ENCODE peak calls at places on chromosomes 12 and 14, in five cellular contexts. One of them, this sample, is unnamed.

GRCh38 chr12:100553851-100554404 is 19.6 kb upstream of the GAS2L3 start:
- DNase-seq in stimulated activated CD4-positive, alpha-beta T cell treated with anti-CD3 and anti-CD28 coated beads, Interleukin-4, amount 100 ng/mL, for 24 hours: no peak
- DNase-seq in AG10803: no peak
- DNase-seq in IMR-90: peak; percentile 73
- DNase-seq in NCI-H1105 treated with DMSO at 0.1 percent for 48 hours: no peak
- DNase-seq in this sample: no peak

GRCh38 chr12:47891356-47891755 is 13.4 kb downstream of the VDR start:
- DNase-seq in stimulated activated CD4-positive, alpha-beta T cell treated with anti-CD3 and anti-CD28 coated beads, Interleukin-4, amount 100 ng/mL, for 24 hours: no peak
- DNase-seq in AG10803: no peak
- DNase-seq in IMR-90: no peak
- DNase-seq in NCI-H1105 treated with DMSO at 0.1 percent for 48 hours: no peak
- DNase-seq in this sample: no peak

GRCh38 chr12:54421873-54422250 is 2.8 kb upstream of the ITGA5 start:
- DNase-seq in stimulated activated CD4-positive, alpha-beta T cell treated with anti-CD3 and anti-CD28 coated beads, Interleukin-4, amount 100 ng/mL, for 24 hours: no peak
- DNase-seq in AG10803: no peak
- DNase-seq in IMR-90: no peak
- DNase-seq in NCI-H1105 treated with DMSO at 0.1 percent for 48 hours: no peak
- DNase-seq in this sample: no peak

GRCh38 chr12:1115471-1116242 is 124.6 kb downstream of the ERC1 start:
- DNase-seq in stimulated activated CD4-positive, alpha-beta T cell treated with anti-CD3 and anti-CD28 coated beads, Interleukin-4, amount 100 ng/mL, for 24 hours: no peak
- DNase-seq in AG10803: peak; percentile 74
- DNase-seq in IMR-90: peak; percentile 81
- DNase-seq in NCI-H1105 treated with DMSO at 0.1 percent for 48 hours: no peak
- DNase-seq in this sample: peak; percentile 21

GRCh38 chr12:52672321-52672933 is 7.8 kb downstream of the KRT1 start:
- DNase-seq in stimulated activated CD4-positive, alpha-beta T cell treated with anti-CD3 and anti-CD28 coated beads, Interleukin-4, amount 100 ng/mL, for 24 hours: no peak
- DNase-seq in AG10803: no peak
- DNase-seq in IMR-90: no peak
- DNase-seq in NCI-H1105 treated with DMSO at 0.1 percent for 48 hours: no peak
- DNase-seq in this sample: no peak

GRCh38 chr12:62783881-62784280 is 151.1 kb downstream of the PPM1H start:
- DNase-seq in stimulated activated CD4-positive, alpha-beta T cell treated with anti-CD3 and anti-CD28 coated beads, Interleukin-4, amount 100 ng/mL, for 24 hours: no peak
- DNase-seq in AG10803: no peak
- DNase-seq in IMR-90: no peak
- DNase-seq in NCI-H1105 treated with DMSO at 0.1 percent for 48 hours: no peak
- DNase-seq in this sample: no peak

GRCh38 chr12:76519538-76519937 is 40.0 kb downstream of the OSBPL8 start:
- DNase-seq in stimulated activated CD4-positive, alpha-beta T cell treated with anti-CD3 and anti-CD28 coated beads, Interleukin-4, amount 100 ng/mL, for 24 hours: peak; percentile 6
- DNase-seq in AG10803: no peak
- DNase-seq in IMR-90: no peak
- DNase-seq in NCI-H1105 treated with DMSO at 0.1 percent for 48 hours: no peak
- DNase-seq in this sample: no peak

GRCh38 chr12:58171914-58172313 is 230.5 kb downstream of the ATP23 start:
- DNase-seq in stimulated activated CD4-positive, alpha-beta T cell treated with anti-CD3 and anti-CD28 coated beads, Interleukin-4, amount 100 ng/mL, for 24 hours: no peak
- DNase-seq in AG10803: peak; percentile 1
- DNase-seq in IMR-90: peak; percentile 39
- DNase-seq in NCI-H1105 treated with DMSO at 0.1 percent for 48 hours: no peak
- DNase-seq in this sample: peak; percentile 67

GRCh38 chr14:60064491-60065072 is 27.1 kb upstream of the PCNX4 start:
- DNase-seq in stimulated activated CD4-positive, alpha-beta T cell treated with anti-CD3 and anti-CD28 coated beads, Interleukin-4, amount 100 ng/mL, for 24 hours: no peak
- DNase-seq in AG10803: peak; percentile 55
- DNase-seq in IMR-90: peak; percentile 55
- DNase-seq in NCI-H1105 treated with DMSO at 0.1 percent for 48 hours: peak; percentile 49
- DNase-seq in this sample: peak; percentile 32

GRCh38 chr12:52245259-52245961 is 12.4 kb downstream of the KRT7 start:
- DNase-seq in stimulated activated CD4-positive, alpha-beta T cell treated with anti-CD3 and anti-CD28 coated beads, Interleukin-4, amount 100 ng/mL, for 24 hours: no peak
- DNase-seq in AG10803: no peak
- DNase-seq in IMR-90: no peak
- DNase-seq in NCI-H1105 treated with DMSO at 0.1 percent for 48 hours: no peak
- DNase-seq in this sample: no peak

GRCh38 chr14:75215520-75215919 is 39.1 kb upstream of the TMED10 start:
- DNase-seq in stimulated activated CD4-positive, alpha-beta T cell treated with anti-CD3 and anti-CD28 coated beads, Interleukin-4, amount 100 ng/mL, for 24 hours: no peak
- DNase-seq in AG10803: no peak
- DNase-seq in IMR-90: no peak
- DNase-seq in NCI-H1105 treated with DMSO at 0.1 percent for 48 hours: no peak
- DNase-seq in this sample: no peak

GRCh38 chr12:105175397-105175990 is 60.5 kb downstream of the APPL2 start:
- DNase-seq in stimulated activated CD4-positive, alpha-beta T cell treated with anti-CD3 and anti-CD28 coated beads, Interleukin-4, amount 100 ng/mL, for 24 hours: no peak
- DNase-seq in AG10803: no peak
- DNase-seq in IMR-90: no peak
- DNase-seq in NCI-H1105 treated with DMSO at 0.1 percent for 48 hours: no peak
- DNase-seq in this sample: no peak

GRCh38 chr14:75277000-75277795 is 1.4 kb upstream of the FOS start:
- DNase-seq in stimulated activated CD4-positive, alpha-beta T cell treated with anti-CD3 and anti-CD28 coated beads, Interleukin-4, amount 100 ng/mL, for 24 hours: peak; percentile 42
- DNase-seq in AG10803: peak; percentile 93
- DNase-seq in IMR-90: peak; percentile 89
- DNase-seq in NCI-H1105 treated with DMSO at 0.1 percent for 48 hours: peak; percentile 72
- DNase-seq in this sample: peak; percentile 95

GRCh38 chr14:80212025-80212402 is 710 bp upstream of the DIO2 start:
- DNase-seq in stimulated activated CD4-positive, alpha-beta T cell treated with anti-CD3 and anti-CD28 coated beads, Interleukin-4, amount 100 ng/mL, for 24 hours: no peak
- DNase-seq in AG10803: peak; percentile 60
- DNase-seq in IMR-90: peak; percentile 67
- DNase-seq in NCI-H1105 treated with DMSO at 0.1 percent for 48 hours: no peak
- DNase-seq in this sample: peak; percentile 75

GRCh38 chr14:32470161-32470705 is 141.1 kb downstream of the AKAP6 start:
- DNase-seq in stimulated activated CD4-positive, alpha-beta T cell treated with anti-CD3 and anti-CD28 coated beads, Interleukin-4, amount 100 ng/mL, for 24 hours: no peak
- DNase-seq in AG10803: no peak
- DNase-seq in IMR-90: peak; percentile 54
- DNase-seq in NCI-H1105 treated with DMSO at 0.1 percent for 48 hours: no peak
- DNase-seq in this sample: no peak

GRCh38 chr12:130715996-130716917 is at the start of gene RIMBP2:
- DNase-seq in stimulated activated CD4-positive, alpha-beta T cell treated with anti-CD3 and anti-CD28 coated beads, Interleukin-4, amount 100 ng/mL, for 24 hours: no peak
- DNase-seq in AG10803: peak; percentile 13
- DNase-seq in IMR-90: peak; percentile 1
- DNase-seq in NCI-H1105 treated with DMSO at 0.1 percent for 48 hours: peak; percentile 82
- DNase-seq in this sample: no peak

GRCh38 chr14:96797943-96798349 is 764 bp downstream of the VRK1 start:
- DNase-seq in stimulated activated CD4-positive, alpha-beta T cell treated with anti-CD3 and anti-CD28 coated beads, Interleukin-4, amount 100 ng/mL, for 24 hours: peak; percentile 7
- DNase-seq in AG10803: no peak
- DNase-seq in IMR-90: no peak
- DNase-seq in NCI-H1105 treated with DMSO at 0.1 percent for 48 hours: no peak
- DNase-seq in this sample: no peak

GRCh38 chr14:102088012-102088792 is 1.4 kb upstream of the HSP90AA1 start:
- DNase-seq in stimulated activated CD4-positive, alpha-beta T cell treated with anti-CD3 and anti-CD28 coated beads, Interleukin-4, amount 100 ng/mL, for 24 hours: peak; percentile 65
- DNase-seq in AG10803: peak; percentile 29
- DNase-seq in IMR-90: no peak
- DNase-seq in NCI-H1105 treated with DMSO at 0.1 percent for 48 hours: no peak
- DNase-seq in this sample: no peak

This sample was measured in fibroblast of gingiva.